ENCODE peak calls at places on chromosomes 4 and X, in five cellular contexts. One of them, this sample, is unnamed.

GRCh38 chr4:3387943-3388348 is 53.8 kb upstream of the HGFAC start:
- DNase-seq in WERI-Rb-1: no peak
- DNase-seq in OCI-LY7: no peak
- DNase-seq in left ventricle myocardium inferior: peak; percentile 89
- DNase-seq in fibroblast of pulmonary artery: peak; percentile 21
- DNase-seq in this sample: no peak

GRCh38 chr4:7226993-7227392 is 34.7 kb downstream of the SORCS2 start:
- DNase-seq in OCI-LY7: no peak
- DNase-seq in WERI-Rb-1: peak; percentile 40
- DNase-seq in fibroblast of pulmonary artery: no peak
- DNase-seq in left ventricle myocardium inferior: no peak
- DNase-seq in this sample: no peak

GRCh38 chr4:183589710-183590109 is 69.3 kb downstream of the RWDD4 start:
- DNase-seq in WERI-Rb-1: no peak
- DNase-seq in OCI-LY7: no peak
- DNase-seq in fibroblast of pulmonary artery: no peak
- DNase-seq in left ventricle myocardium inferior: no peak
- DNase-seq in this sample: no peak

GRCh38 chr4:40340034-40340433 is 4.9 kb downstream of the CHRNA9 start:
- DNase-seq in fibroblast of pulmonary artery: no peak
- DNase-seq in WERI-Rb-1: no peak
- DNase-seq in OCI-LY7: no peak
- DNase-seq in left ventricle myocardium inferior: no peak
- DNase-seq in this sample: no peak

GRCh38 chr4:1291091-1291490 is 1.4 kb downstream of the MAEA start:
- DNase-seq in left ventricle myocardium inferior: no peak
- DNase-seq in fibroblast of pulmonary artery: no peak
- DNase-seq in OCI-LY7: no peak
- DNase-seq in WERI-Rb-1: no peak
- DNase-seq in this sample: no peak

GRCh38 chr4:38366451-38366850 is 297.5 kb upstream of the KLF3 start:
- DNase-seq in OCI-LY7: no peak
- DNase-seq in WERI-Rb-1: no peak
- DNase-seq in fibroblast of pulmonary artery: peak; percentile 49
- DNase-seq in left ventricle myocardium inferior: peak; percentile 19
- DNase-seq in this sample: no peak

GRCh38 chrX:7941390-7942042 is 14.3 kb upstream of the PNPLA4 start:
- DNase-seq in OCI-LY7: peak; percentile 9
- DNase-seq in left ventricle myocardium inferior: no peak
- DNase-seq in WERI-Rb-1: peak; percentile 9
- DNase-seq in fibroblast of pulmonary artery: peak; percentile 6
- DNase-seq in this sample: no peak

GRCh38 chr4:83231620-83232056 is 53.0 kb downstream of the COQ2 start:
- DNase-seq in left ventricle myocardium inferior: no peak
- DNase-seq in OCI-LY7: peak; percentile 50
- DNase-seq in WERI-Rb-1: no peak
- DNase-seq in fibroblast of pulmonary artery: peak; percentile 17
- DNase-seq in this sample: no peak

GRCh38 chrX:103153661-103154060 is 60.7 kb upstream of the NXF3 start:
- DNase-seq in left ventricle myocardium inferior: no peak
- DNase-seq in WERI-Rb-1: no peak
- DNase-seq in fibroblast of pulmonary artery: no peak
- DNase-seq in OCI-LY7: no peak
- DNase-seq in this sample: no peak

GRCh38 chr4:75251547-75251946 is 262.7 kb downstream of the RCHY1 start:
- DNase-seq in fibroblast of pulmonary artery: no peak
- DNase-seq in OCI-LY7: peak; percentile 84
- DNase-seq in WERI-Rb-1: no peak
- DNase-seq in left ventricle myocardium inferior: no peak
- DNase-seq in this sample: peak; percentile 12

GRCh38 chr4:113878718-113879117 is 100.7 kb downstream of the ARSJ start:
- DNase-seq in WERI-Rb-1: peak; percentile 49
- DNase-seq in fibroblast of pulmonary artery: peak; percentile 33
- DNase-seq in left ventricle myocardium inferior: no peak
- DNase-seq in OCI-LY7: peak; percentile 27
- DNase-seq in this sample: no peak

GRCh38 chr4:96305030-96305429 is 465.1 kb downstream of the PDHA2 start:
- DNase-seq in left ventricle myocardium inferior: no peak
- DNase-seq in WERI-Rb-1: no peak
- DNase-seq in fibroblast of pulmonary artery: no peak
- DNase-seq in OCI-LY7: no peak
- DNase-seq in this sample: no peak

GRCh38 chr4:15577508-15577907 is 77.6 kb downstream of the FBXL5 start:
- DNase-seq in OCI-LY7: no peak
- DNase-seq in left ventricle myocardium inferior: no peak
- DNase-seq in fibroblast of pulmonary artery: peak; percentile 13
- DNase-seq in WERI-Rb-1: no peak
- DNase-seq in this sample: no peak

GRCh38 chr4:99841143-99841542 is 24.5 kb downstream of the DAPP1 start:
- DNase-seq in left ventricle myocardium inferior: no peak
- DNase-seq in fibroblast of pulmonary artery: no peak
- DNase-seq in WERI-Rb-1: no peak
- DNase-seq in OCI-LY7: no peak
- DNase-seq in this sample: no peak

GRCh38 chr4:65943076-65943475 is 272.8 kb upstream of the EPHA5 start:
- DNase-seq in left ventricle myocardium inferior: no peak
- DNase-seq in fibroblast of pulmonary artery: peak; percentile 92
- DNase-seq in WERI-Rb-1: no peak
- DNase-seq in OCI-LY7: no peak
- DNase-seq in this sample: no peak

GRCh38 chrX:40268126-40268525 is 170.4 kb upstream of the BCOR start:
- DNase-seq in left ventricle myocardium inferior: no peak
- DNase-seq in fibroblast of pulmonary artery: no peak
- DNase-seq in WERI-Rb-1: no peak
- DNase-seq in OCI-LY7: no peak
- DNase-seq in this sample: no peak

GRCh38 chr4:90209922-90210321 is 82.7 kb downstream of the CCSER1 start:
- DNase-seq in OCI-LY7: no peak
- DNase-seq in fibroblast of pulmonary artery: no peak
- DNase-seq in left ventricle myocardium inferior: no peak
- DNase-seq in WERI-Rb-1: no peak
- DNase-seq in this sample: no peak

GRCh38 chrX:108312938-108313337 is 125.3 kb downstream of the COL4A6 start:
- DNase-seq in left ventricle myocardium inferior: peak; percentile 28
- DNase-seq in WERI-Rb-1: no peak
- DNase-seq in fibroblast of pulmonary artery: peak; percentile 48
- DNase-seq in OCI-LY7: no peak
- DNase-seq in this sample: no peak

GRCh38 chr4:56692576-56692975 is 11.5 kb upstream of the HOPX start:
- DNase-seq in WERI-Rb-1: peak; percentile 53
- DNase-seq in OCI-LY7: no peak
- DNase-seq in left ventricle myocardium inferior: no peak
- DNase-seq in fibroblast of pulmonary artery: no peak
- DNase-seq in this sample: no peak

GRCh38 chr4:177235026-177235425 is 74.6 kb upstream of the NEIL3 start:
- DNase-seq in fibroblast of pulmonary artery: peak; percentile 58
- DNase-seq in WERI-Rb-1: no peak
- DNase-seq in left ventricle myocardium inferior: no peak
- DNase-seq in OCI-LY7: no peak
- DNase-seq in this sample: no peak

GRCh38 chr4:119564106-119564505 is 64.5 kb downstream of the PDE5A start:
- DNase-seq in OCI-LY7: no peak
- DNase-seq in WERI-Rb-1: no peak
- DNase-seq in left ventricle myocardium inferior: no peak
- DNase-seq in fibroblast of pulmonary artery: no peak
- DNase-seq in this sample: no peak

GRCh38 chr4:26441110-26441509 is 49.2 kb downstream of the CCKAR start:
- DNase-seq in fibroblast of pulmonary artery: peak; percentile 47
- DNase-seq in WERI-Rb-1: no peak
- DNase-seq in left ventricle myocardium inferior: no peak
- DNase-seq in OCI-LY7: no peak
- DNase-seq in this sample: no peak

GRCh38 chrX:153953892-153954617 is 9.6 kb upstream of the RENBP start:
- DNase-seq in left ventricle myocardium inferior: no peak
- DNase-seq in WERI-Rb-1: no peak
- DNase-seq in OCI-LY7: no peak
- DNase-seq in fibroblast of pulmonary artery: no peak
- DNase-seq in this sample: no peak
- TF ChIP-seq CTCF in left ventricle myocardium inferior: no peak
- TF ChIP-seq CTCF in WERI-Rb-1: peak; percentile 48
- TF ChIP-seq CTCF in OCI-LY7: peak; percentile 18
- TF ChIP-seq CTCF in fibroblast of pulmonary artery: no peak
- TF ChIP-seq CTCF in this sample: no peak

GRCh38 chr4:110508827-110509446 is 33.0 kb downstream of the ENPEP start:
- DNase-seq in left ventricle myocardium inferior: no peak
- DNase-seq in WERI-Rb-1: no peak
- DNase-seq in OCI-LY7: no peak
- DNase-seq in fibroblast of pulmonary artery: peak; percentile 65
- DNase-seq in this sample: no peak

GRCh38 chr4:110505440-110505839 is 29.5 kb downstream of the ENPEP start:
- DNase-seq in OCI-LY7: no peak
- DNase-seq in fibroblast of pulmonary artery: no peak
- DNase-seq in left ventricle myocardium inferior: no peak
- DNase-seq in WERI-Rb-1: no peak
- DNase-seq in this sample: no peak

GRCh38 chr4:110498420-110498819 is 22.5 kb downstream of the ENPEP start:
- DNase-seq in OCI-LY7: no peak
- DNase-seq in WERI-Rb-1: no peak
- DNase-seq in left ventricle myocardium inferior: no peak
- DNase-seq in fibroblast of pulmonary artery: no peak
- DNase-seq in this sample: no peak

GRCh38 chr4:110501826-110502225 is 25.9 kb downstream of the ENPEP start:
- DNase-seq in WERI-Rb-1: no peak
- DNase-seq in OCI-LY7: no peak
- DNase-seq in fibroblast of pulmonary artery: peak; percentile 37
- DNase-seq in left ventricle myocardium inferior: no peak
- DNase-seq in this sample: no peak

DNA sequence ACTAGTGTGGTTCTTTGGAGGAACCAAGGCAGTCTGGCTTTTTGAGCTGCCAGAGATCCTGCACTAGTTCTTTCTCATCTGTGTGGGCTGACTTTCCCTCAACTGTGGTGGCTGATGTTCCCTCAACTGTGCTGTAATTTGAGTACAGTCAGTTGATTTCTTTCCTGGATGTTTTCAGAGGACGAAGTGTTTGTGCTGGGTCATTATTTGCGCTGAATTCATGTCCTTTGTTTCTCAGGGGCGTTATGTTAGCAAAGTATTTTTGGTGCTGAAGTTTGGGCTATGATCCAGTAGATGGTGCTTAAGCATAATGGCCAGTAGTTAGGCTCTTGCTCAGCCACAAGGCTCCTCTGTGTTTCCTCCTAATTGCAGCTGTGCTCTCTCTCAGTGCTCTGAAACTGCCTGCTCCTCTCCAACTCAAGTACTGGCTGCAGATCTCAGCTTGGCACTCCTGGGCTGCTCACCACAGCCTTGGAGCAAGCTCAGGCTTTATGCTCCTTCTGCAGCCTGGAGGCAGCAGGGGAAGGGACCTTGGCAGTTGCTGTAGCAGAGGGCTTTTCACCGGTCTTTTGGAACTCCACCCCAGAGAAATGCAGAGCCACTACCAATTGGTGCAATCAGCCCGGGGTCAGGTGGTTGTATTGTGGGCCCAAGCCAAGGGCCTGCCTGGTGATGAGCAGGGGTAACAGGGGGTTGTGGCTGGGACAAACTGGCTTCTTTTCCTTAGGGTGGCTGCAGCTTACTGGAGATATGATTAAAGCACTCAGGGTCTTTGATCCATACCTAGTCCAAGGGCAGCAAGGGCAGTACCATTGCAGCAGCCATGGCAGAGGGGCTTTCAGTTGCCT is 27.9 kb downstream of the ENPEP start:
- DNase-seq in OCI-LY7: no peak
- DNase-seq in WERI-Rb-1: no peak
- DNase-seq in left ventricle myocardium inferior: peak; percentile 18
- DNase-seq in fibroblast of pulmonary artery: peak; percentile 30
- DNase-seq in this sample: no peak
- TF ChIP-seq CTCF in OCI-LY7: no peak
- TF ChIP-seq CTCF in WERI-Rb-1: no peak
- TF ChIP-seq CTCF in left ventricle myocardium inferior: no peak
- TF ChIP-seq CTCF in fibroblast of pulmonary artery: peak; percentile 3
- TF ChIP-seq CTCF in this sample: no peak

GRCh38 chrX:13646154-13646549 is 6.8 kb upstream of the TCEANC start:
- DNase-seq in left ventricle myocardium inferior: peak; percentile 39
- DNase-seq in OCI-LY7: peak; percentile 28
- DNase-seq in WERI-Rb-1: peak; percentile 73
- DNase-seq in fibroblast of pulmonary artery: peak; percentile 71
- DNase-seq in this sample: peak; percentile 28
- TF ChIP-seq CTCF in left ventricle myocardium inferior: peak; percentile 76
- TF ChIP-seq CTCF in OCI-LY7: peak; percentile 66
- TF ChIP-seq CTCF in WERI-Rb-1: peak; percentile 86
- TF ChIP-seq CTCF in fibroblast of pulmonary artery: peak; percentile 70
- TF ChIP-seq CTCF in this sample: peak; percentile 76

GRCh38 chr4:24988776-24989175 is 42.0 kb downstream of the LGI2 start:
- DNase-seq in fibroblast of pulmonary artery: peak; percentile 77
- DNase-seq in WERI-Rb-1: peak; percentile 69
- DNase-seq in left ventricle myocardium inferior: no peak
- DNase-seq in OCI-LY7: no peak
- DNase-seq in this sample: peak; percentile 22
- TF ChIP-seq CTCF in fibroblast of pulmonary artery: peak; percentile 75
- TF ChIP-seq CTCF in WERI-Rb-1: peak; percentile 87
- TF ChIP-seq CTCF in left ventricle myocardium inferior: peak; percentile 59
- TF ChIP-seq CTCF in OCI-LY7: peak; percentile 32
- TF ChIP-seq CTCF in this sample: peak; percentile 49

This sample was measured in GM13977.